ENCODE peak calls at places on chromosomes 7 and 10, in seven cellular contexts. K is fibroblast of villous mesenchyme, N is tibial artery, T is upper lobe of left lung, M is H7, W is cardiac muscle cell, G is kidney. S is an unnamed sample.

GRCh38 chr10:60733826-60734225 is 44.5 kb upstream of the CDK1 start:
- DNase-seq in M (peak), W (no peak), G (no peak), N (no peak), T (peak), K (no peak), S (no peak)

GRCh38 chr10:22779331-22780019 is 65.1 kb upstream of the PIP4K2A start:
- DNase-seq in G (no peak), M (no peak), K (no peak), W (no peak), T (no peak), N (no peak), S (no peak)

GRCh38 chr10:16943301-16944080 is 126.3 kb upstream of the RSU1 start:
- DNase-seq in K (no peak), G (no peak), W (no peak), M (no peak), N (no peak), T (no peak), S (no peak)

GRCh38 chr7:155166673-155167370 is 96.7 kb downstream of the HTR5A start:
- DNase-seq in G (no peak), T (no peak), M (no peak), K (peak), W (no peak), N (no peak), S (no peak)

GRCh38 chr10:78413294-78414055 is 379.8 kb downstream of the RPS24 start:
- DNase-seq in T (no peak), K (no peak), M (no peak), G (no peak), N (peak), W (no peak), S (no peak)

GRCh38 chr7:17405786-17406185 is 107.3 kb downstream of the AHR start:
- DNase-seq in N (no peak), W (no peak), M (no peak), K (peak), T (no peak), G (no peak), S (no peak)

GRCh38 chr7:20991544-20991943 is 204.9 kb upstream of the SP8 start:
- DNase-seq in K (no peak), N (no peak), W (no peak), T (no peak), G (no peak), M (peak), S (no peak)

GRCh38 chr7:96734343-96734742 is 24.7 kb upstream of the SEM1 start:
- DNase-seq in N (no peak), G (no peak), M (no peak), W (no peak), K (no peak), T (no peak), S (no peak)

GRCh38 chr10:13915710-13916109 is 328.9 kb downstream of the PRPF18 start:
- DNase-seq in G (no peak), W (no peak), N (no peak), K (no peak), T (no peak), M (no peak), S (no peak)

GRCh38 chr7:135197343-135197742 is 14.0 kb downstream of the WDR91 start:
- DNase-seq in K (no peak), T (no peak), W (no peak), G (no peak), N (peak), M (no peak), S (no peak)

GRCh38 chr10:109924100-109924499 is 789 bp upstream of the XPNPEP1 start:
- DNase-seq in M (no peak), K (no peak), N (no peak), W (no peak), G (no peak), T (no peak), S (no peak)

GRCh38 chr10:71933651-71934050 is 30.5 kb upstream of the CHST3 start:
- DNase-seq in G (no peak), M (no peak), W (no peak), T (no peak), N (no peak), K (no peak), S (peak)

GRCh38 chr7:29990931-29991330 is 1.3 kb upstream of the SCRN1 start:
- DNase-seq in M (no peak), T (no peak), N (no peak), G (no peak), K (no peak), W (no peak), S (no peak)

GRCh38 chr7:29988391-29989256 is 977 bp downstream of the SCRN1 start:
- DNase-seq in N (peak), W (peak), T (peak), G (peak), M (peak), K (peak), S (no peak)

GRCh38 chr7:29987821-29988317 is 1.7 kb downstream of the SCRN1 start:
- DNase-seq in T (no peak), N (no peak), G (no peak), K (peak), W (no peak), M (peak), S (no peak)

GRCh38 chr7:29989257-29989995 is at the start of gene SCRN1:
- DNase-seq in W (peak), T (peak), M (peak), N (peak), K (peak), G (peak), S (no peak)

DNA sequence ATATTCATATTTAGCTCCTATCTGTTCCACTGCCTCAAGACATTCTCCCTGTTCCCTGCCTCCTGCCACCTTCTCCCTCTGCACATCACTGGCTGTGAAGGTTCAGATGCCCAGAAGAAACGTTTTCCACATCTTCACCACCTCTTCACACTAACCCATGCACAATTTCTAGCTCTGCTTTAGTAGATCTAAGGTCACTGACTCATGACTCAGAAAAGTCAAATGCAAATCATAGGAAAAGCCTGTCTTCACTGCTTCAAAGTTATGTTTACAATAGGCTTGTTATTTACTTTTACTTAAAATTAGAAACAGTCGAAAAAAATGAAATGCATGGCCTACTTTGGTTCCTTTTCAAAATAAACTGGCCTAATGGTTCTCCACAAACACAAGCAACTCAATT is 2.5 kb downstream of the SCRN1 start:
- DNase-seq in G (no peak), N (no peak), T (no peak), W (no peak), M (no peak), K (peak), S (no peak)
- H3K4me3 ChIP-seq in G (no peak), N (no peak), T (no peak), W (no peak), M (no peak), K (peak), S (no peak)

GRCh38 chr7:149130572-149131198 is 4.6 kb upstream of the ZNF425 start:
- DNase-seq in N (no peak), K (no peak), M (no peak), G (no peak), T (no peak), W (no peak), S (no peak)
- H3K4me3 ChIP-seq in N (no peak), K (no peak), M (no peak), G (no peak), T (no peak), W (no peak), S (no peak)

GRCh38 chr10:11161910-11162309 is 144.2 kb downstream of the CELF2 start:
- DNase-seq in N (no peak), T (no peak), M (no peak), W (no peak), K (no peak), G (no peak), S (no peak)

GRCh38 chr10:11164806-11165590 is 147.3 kb downstream of the CELF2 start:
- DNase-seq in T (peak), W (peak), M (peak), N (peak), G (peak), K (peak), S (peak)

GRCh38 chr10:11162828-11163599 is 145.3 kb downstream of the CELF2 start:
- DNase-seq in N (peak), T (peak), K (no peak), W (peak), M (no peak), G (no peak), S (peak)

GRCh38 chr10:11165591-11166543 is 148.2 kb downstream of the CELF2 start:
- DNase-seq in K (no peak), W (peak), M (peak), N (peak), G (peak), T (peak), S (peak)

GRCh38 chr10:11163990-11164805 is 146.5 kb downstream of the CELF2 start:
- DNase-seq in K (no peak), T (no peak), M (peak), W (no peak), N (no peak), G (no peak), S (no peak)
- H3K4me3 ChIP-seq in K (no peak), T (peak), M (peak), W (peak), N (peak), G (no peak), S (peak)

GRCh38 chr7:118185163-118185860 is 1.3 kb downstream of the LSM8 start:
- DNase-seq in G (no peak), T (no peak), N (no peak), M (no peak), W (no peak), K (peak), S (no peak)
- H3K4me3 ChIP-seq in G (peak), T (peak), N (peak), M (peak), W (peak), K (peak), S (peak)

GRCh38 chr7:70568674-70569334 is 563.1 kb upstream of the GALNT17 start:
- DNase-seq in W (peak), G (no peak), K (no peak), M (no peak), N (no peak), T (no peak), S (no peak)

GRCh38 chr7:70570961-70571360 is 561.0 kb upstream of the GALNT17 start:
- DNase-seq in T (no peak), K (no peak), N (no peak), M (no peak), G (no peak), W (no peak), S (no peak)

GRCh38 chr7:70570029-70570428 is 561.9 kb upstream of the GALNT17 start:
- DNase-seq in T (no peak), K (no peak), W (no peak), G (no peak), N (no peak), M (no peak), S (no peak)

GRCh38 chr7:70571403-70571911 is 560.5 kb upstream of the GALNT17 start:
- DNase-seq in M (no peak), K (no peak), G (no peak), T (no peak), N (no peak), W (no peak), S (no peak)

GRCh38 chr7:70569335-70569819 is 562.6 kb upstream of the GALNT17 start:
- DNase-seq in K (no peak), M (no peak), W (peak), N (no peak), G (no peak), T (no peak), S (no peak)
- H3K4me3 ChIP-seq in K (no peak), M (no peak), W (no peak), N (no peak), G (no peak), T (no peak), S (no peak)

DNA sequence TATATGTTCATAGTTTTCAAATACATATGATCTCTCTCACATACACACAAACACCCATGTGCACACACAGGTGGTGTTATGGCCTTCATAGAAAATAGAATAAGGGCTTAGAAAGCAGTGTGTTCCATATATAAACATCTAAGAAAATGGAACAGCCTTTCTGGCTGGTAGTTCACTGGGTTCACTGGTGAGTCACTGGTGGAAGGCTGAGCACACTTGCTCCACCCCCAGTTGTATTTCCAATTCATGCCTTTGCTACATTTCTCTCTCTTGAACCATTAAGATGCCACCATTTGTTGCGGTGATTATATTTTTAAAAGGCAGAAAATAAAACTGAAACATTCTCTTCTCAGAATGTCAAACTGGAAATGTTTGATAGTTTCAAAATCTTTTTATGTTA is 252.1 kb downstream of the GLI3 start:
- DNase-seq in T (no peak), G (no peak), W (no peak), N (no peak), K (peak), M (no peak), S (no peak)
- H3K4me3 ChIP-seq in T (no peak), G (no peak), W (no peak), N (no peak), K (no peak), M (no peak), S (no peak)

DNA sequence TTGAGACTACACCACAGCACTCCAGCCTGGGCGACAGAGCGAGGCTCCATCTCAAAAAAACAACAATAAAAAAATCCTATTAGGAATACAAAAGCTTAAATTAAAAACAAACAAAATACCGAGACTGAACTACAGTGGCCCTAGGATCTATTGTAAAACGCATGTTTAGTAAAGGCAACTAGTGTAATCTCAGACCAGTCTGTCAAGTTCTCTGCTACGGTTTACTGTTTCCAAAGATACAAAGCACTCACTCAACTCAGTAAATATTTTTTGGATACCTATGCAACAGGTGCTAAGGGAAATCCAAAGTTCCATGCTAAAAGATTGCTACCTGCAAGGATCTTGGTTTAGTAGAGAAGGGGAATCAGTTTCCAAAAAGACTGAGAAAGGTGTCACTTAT is 3.4 kb upstream of the MIOS start:
- DNase-seq in M (no peak), N (no peak), W (no peak), G (no peak), T (no peak), K (no peak), S (no peak)
- H3K4me3 ChIP-seq in M (no peak), N (no peak), W (no peak), G (no peak), T (no peak), K (no peak), S (no peak)